ENCODE peak calls at places on chromosome X, in ten cellular contexts. M is C1 segment of cervical spinal cord; L is fibroblast of the conjunctiva; S is NCI-H1105 treated with DMSO at 0.1 percent for 48 hours; Y is stromal cell of bone marrow; Q is neural crest cell; B is amygdala; P is stimulated activated CD8-positive, alpha-beta memory T cell treated with anti-CD3 and anti-CD28 coated beads, Interleukin-7, amount 100 ng/mL, for 1 hour; T is OCI-LY7; X is GM12865. K is an unnamed sample.

GRCh38 chrX:33339219-33339618 is 127.9 kb upstream of the DMD start:
- DNase-seq in M (no peak), L (no peak), S (no peak), Y (no peak), Q (no peak), B (peak; percentile 0), P (no peak), T (no peak), X (no peak), K (no peak)

GRCh38 chrX:9241427-9241826 is 207.5 kb upstream of the FAM9B start:
- DNase-seq in M (no peak), L (no peak), S (no peak), Y (no peak), Q (no peak), B (no peak), P (no peak), T (no peak), X (no peak), K (no peak)

GRCh38 chrX:39491548-39492297 is 606.0 kb downstream of the BCOR start:
- DNase-seq in M (no peak), L (no peak), S (no peak), Y (no peak), Q (no peak), B (no peak), P (no peak), T (peak; percentile 11), X (peak; percentile 82), K (no peak)

GRCh38 chrX:136868283-136869055 is 12.1 kb downstream of the RBMX start:
- DNase-seq in M (no peak), L (no peak), S (no peak), Y (no peak), Q (no peak), B (no peak), P (no peak), T (no peak), X (no peak), K (no peak)

GRCh38 chrX:63746278-63746677 is 38.7 kb downstream of the ARHGEF9 start:
- DNase-seq in M (no peak), L (no peak), S (no peak), Y (no peak), Q (no peak), B (no peak), P (no peak), T (no peak), X (peak; percentile 64), K (no peak)

GRCh38 chrX:64894454-64895038 is 81.7 kb downstream of the ZC4H2 start:
- DNase-seq in M (no peak), L (no peak), S (no peak), Y (peak; percentile 1), Q (peak; percentile 5), B (no peak), P (no peak), T (peak; percentile 54), X (peak; percentile 54), K (no peak)

GRCh38 chrX:1658083-1658463 is 43.2 kb downstream of the ASMT start:
- DNase-seq in M (no peak), L (no peak), S (no peak), Y (no peak), Q (no peak), B (no peak), P (no peak), T (no peak), X (peak; percentile 34), K (no peak)

GRCh38 chrX:83759872-83760271 is 101.1 kb upstream of the CYLC1 start:
- DNase-seq in M (no peak), L (no peak), S (peak; percentile 37), Y (peak; percentile 0), Q (no peak), B (no peak), P (no peak), T (peak; percentile 36), X (peak; percentile 7), K (no peak)